ENCODE peak calls at places on chromosomes 16 and 17, in four cellular contexts. H is HAP-1; L is CD8-positive, alpha-beta memory T cell; Y is vagina. Z is an unnamed sample.

GRCh38 chr16:4771646-4772045 is 4.7 kb upstream of the ZNF500 start:
- DNase-seq in H (no peak), Y (no peak), L (no peak), Z (no peak)

GRCh38 chr17:22503322-22503899 is 811.1 kb downstream of the KCNJ18 start:
- DNase-seq in L (no peak), H (no peak), Y (peak; percentile 54), Z (no peak)

GRCh38 chr17:28384281-28385036 is 13.0 kb downstream of the SARM1 start:
- DNase-seq in H (no peak), Y (no peak), L (peak; percentile 76), Z (no peak)

GRCh38 chr16:53999841-54000240 is 286.7 kb downstream of the IRX3 start:
- DNase-seq in Y (no peak), L (no peak), H (no peak), Z (no peak)

GRCh38 chr17:28925912-28926365 is 23.1 kb upstream of the DHRS13 start:
- DNase-seq in Y (no peak), L (peak; percentile 79), H (no peak), Z (no peak)

GRCh38 chr16:51538707-51539604 is 387.9 kb upstream of the SALL1 start:
- DNase-seq in L (no peak), Y (no peak), H (no peak), Z (no peak)

GRCh38 chr16:2028620-2029220 is 2.0 kb downstream of the NHERF2 start:
- DNase-seq in H (no peak), L (no peak), Y (no peak), Z (no peak)

GRCh38 chr16:51393381-51394005 is 242.4 kb upstream of the SALL1 start:
- DNase-seq in Y (no peak), H (no peak), L (no peak), Z (no peak)

GRCh38 chr17:42347198-42347597 is 41.0 kb downstream of the STAT3 start:
- DNase-seq in L (no peak), H (no peak), Y (no peak), Z (no peak)

GRCh38 chr16:79347176-79347715 is 253.3 kb downstream of the MAF start:
- DNase-seq in Y (no peak), H (no peak), L (no peak), Z (no peak)

GRCh38 chr16:4266372-4266771 is 6.5 kb downstream of the TFAP4 start:
- DNase-seq in Y (no peak), H (peak; percentile 48), L (no peak), Z (no peak)

GRCh38 chr17:73393962-73394361 is 82.2 kb upstream of the CDC42EP4 start:
- DNase-seq in L (no peak), H (no peak), Y (no peak), Z (no peak)

GRCh38 chr17:66302761-66303626 is 581 bp downstream of the PRKCA start:
- DNase-seq in Y (peak; percentile 80), L (peak; percentile 66), H (peak; percentile 63), Z (no peak)

GRCh38 chr16:81582655-81583441 is 138.2 kb downstream of the CMIP start:
- DNase-seq in H (no peak), Y (no peak), L (no peak), Z (no peak)
- H3K4me1 ChIP-seq in H (no peaks in the 10 kb centered on the region), Y (peaks cover 60% of the 10 kb centered on the region), L (no peaks in the 10 kb centered on the region), Z (no peaks in the 10 kb centered on the region)

DNA sequence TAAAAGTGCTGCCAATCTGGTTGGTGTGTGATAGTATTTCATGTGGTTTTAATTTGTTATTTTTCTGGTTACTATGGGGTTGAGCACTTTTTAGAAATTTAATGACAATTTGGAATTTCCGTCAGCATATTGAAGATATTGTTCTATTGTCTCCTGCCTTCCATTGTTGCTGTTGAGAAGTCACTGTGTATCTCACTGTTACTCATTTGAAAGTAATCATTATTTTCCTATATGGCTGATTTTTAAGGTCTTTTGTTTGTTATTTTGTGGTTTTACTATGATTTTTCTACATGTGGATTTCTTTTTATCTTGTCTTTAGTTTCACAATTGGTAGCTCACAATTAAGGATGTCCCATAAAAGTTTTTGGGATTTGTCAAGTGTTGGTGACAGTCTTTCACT is 8.2 kb downstream of the KRT26 start:
- DNase-seq in H (no peak), L (no peak), Y (no peak), Z (no peak)
- H3K9me3 ChIP-seq in H (no peaks in the 10 kb centered on the region), L (peaks cover 22% of the 10 kb centered on the region), Y (peaks cover 19% of the 10 kb centered on the region), Z (peaks cover 2% of the 10 kb centered on the region)

DNA sequence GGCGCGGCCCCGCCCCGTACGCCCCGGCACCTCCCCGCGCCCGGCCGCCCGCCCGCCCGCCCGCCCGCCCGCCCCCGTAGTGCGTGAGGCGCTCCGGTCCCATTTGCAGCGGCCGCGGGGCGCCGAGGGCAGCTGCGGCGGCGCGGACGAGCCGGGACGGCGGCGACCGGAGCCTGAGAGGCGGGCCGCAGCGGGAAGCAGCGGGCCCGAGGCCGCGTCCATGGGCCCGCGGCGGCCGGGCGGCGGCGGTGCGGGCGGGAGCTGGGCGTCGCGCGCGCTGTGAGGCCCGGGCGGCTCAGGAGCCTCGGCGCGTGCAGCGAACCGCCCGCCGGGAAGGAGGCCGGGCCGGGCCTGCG is at the start of gene MPRIP:
- DNase-seq in L (no peak), Y (no peak), H (no peak), Z (no peak)
- H3K4me1 ChIP-seq in L (peaks cover 48% of the 10 kb centered on the region), Y (peaks cover 57% of the 10 kb centered on the region), H (peaks cover 22% of the 10 kb centered on the region), Z (peaks cover 3% of the 10 kb centered on the region)

DNA sequence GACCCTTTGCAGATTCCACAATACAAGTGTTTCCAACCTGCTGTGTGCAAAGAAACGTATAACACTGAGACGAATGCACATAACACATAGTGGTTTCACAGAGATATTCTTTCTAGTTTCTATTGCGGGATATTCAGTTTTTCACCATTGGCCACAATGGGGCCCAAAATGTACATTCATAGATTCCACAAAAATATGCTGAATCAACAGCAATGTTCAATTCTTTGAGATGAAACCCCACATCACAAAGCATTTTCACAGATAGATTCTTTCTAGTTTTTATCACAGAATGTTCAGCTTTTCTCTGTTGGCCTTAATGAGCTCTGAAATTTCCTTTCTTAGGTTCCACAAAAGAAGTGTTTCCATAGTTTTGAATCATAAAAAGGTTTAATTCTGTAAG is 2472.3 kb downstream of the TP53TG3F start:
- DNase-seq in Y (no peak), L (no peak), H (no peak), Z (no peak)
- H3K9me3 ChIP-seq in Y (peaks cover 3% of the 10 kb centered on the region), L (no peaks in the 10 kb centered on the region), H (peaks cover 5% of the 10 kb centered on the region), Z (no peaks in the 10 kb centered on the region)

GRCh38 chr17:82276951-82277350 is 3.5 kb upstream of the CSNK1D start:
- DNase-seq in L (no peak), H (no peak), Y (no peak), Z (no peak)
- H3K4me1 ChIP-seq in L (peaks cover 22% of the 10 kb centered on the region), H (peaks cover 11% of the 10 kb centered on the region), Y (peaks cover 30% of the 10 kb centered on the region), Z (peaks cover 11% of the 10 kb centered on the region)

DNA sequence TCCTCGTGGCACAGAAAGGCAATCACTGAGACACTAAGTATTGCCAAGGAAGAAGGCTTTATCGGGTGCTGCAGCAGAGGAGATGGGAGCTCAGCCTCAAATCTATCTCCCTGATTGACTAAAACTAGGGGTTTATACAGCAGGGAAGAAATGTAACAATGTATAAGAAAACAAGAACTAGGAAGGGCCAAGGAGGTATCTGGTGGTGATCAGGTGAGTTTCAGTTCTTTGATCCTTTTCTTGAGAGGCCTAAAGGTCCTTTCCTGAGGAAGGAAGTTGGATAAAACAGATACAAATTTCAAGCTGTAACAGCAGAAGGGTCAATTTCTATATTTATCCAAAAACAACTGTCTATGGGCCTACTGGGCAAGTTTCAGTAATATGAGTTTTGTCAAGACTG is 212.4 kb downstream of the COPRS start:
- DNase-seq in H (no peak), L (no peak), Y (no peak), Z (no peak)
- H3K9me3 ChIP-seq in H (no peaks in the 10 kb centered on the region), L (no peaks in the 10 kb centered on the region), Y (no peaks in the 10 kb centered on the region), Z (peaks cover 1% of the 10 kb centered on the region)